ENCODE peak calls at places on chromosome 1, in ten cellular contexts. One of them, this sample, is unnamed.

GRCh38 chr1:203057831-203058673 is 27.8 kb downstream of the MYOG start:
- DNase-seq in iris pigment epithelial cell: no peak
- DNase-seq in tibial artery: no peak
- DNase-seq in astrocyte of the cerebellum: no peak
- DNase-seq in NCI-H748 treated with DMSO at 0.1 percent for 48 hours: no peak
- DNase-seq in GF-D8: no peak
- DNase-seq in SHP77: no peak
- DNase-seq in left colon: no peak
- DNase-seq in A549: no peak
- DNase-seq in HepG2: no peak
- DNase-seq in this sample: no peak

GRCh38 chr1:23555949-23556640 is 3.2 kb downstream of the ID3 start:
- DNase-seq in tibial artery: no peak
- DNase-seq in left colon: peak
- DNase-seq in SHP77: peak
- DNase-seq in iris pigment epithelial cell: peak
- DNase-seq in astrocyte of the cerebellum: peak
- DNase-seq in HepG2: peak
- DNase-seq in NCI-H748 treated with DMSO at 0.1 percent for 48 hours: no peak
- DNase-seq in A549: no peak
- DNase-seq in GF-D8: no peak
- DNase-seq in this sample: no peak

GRCh38 chr1:9473032-9473792 is 66.1 kb upstream of the SLC25A33 start:
- DNase-seq in GF-D8: no peak
- DNase-seq in left colon: peak
- DNase-seq in SHP77: peak
- DNase-seq in tibial artery: peak
- DNase-seq in iris pigment epithelial cell: peak
- DNase-seq in A549: peak
- DNase-seq in NCI-H748 treated with DMSO at 0.1 percent for 48 hours: peak
- DNase-seq in HepG2: no peak
- DNase-seq in astrocyte of the cerebellum: peak
- DNase-seq in this sample: no peak

GRCh38 chr1:1290238-1290731 is 10.0 kb downstream of the SCNN1D start:
- DNase-seq in left colon: peak
- DNase-seq in tibial artery: peak
- DNase-seq in A549: no peak
- DNase-seq in NCI-H748 treated with DMSO at 0.1 percent for 48 hours: peak
- DNase-seq in iris pigment epithelial cell: peak
- DNase-seq in astrocyte of the cerebellum: peak
- DNase-seq in HepG2: peak
- DNase-seq in SHP77: no peak
- DNase-seq in GF-D8: no peak
- DNase-seq in this sample: no peak

GRCh38 chr1:21289700-21290545 is at the start of gene ECE1:
- DNase-seq in HepG2: no peak
- DNase-seq in left colon: peak
- DNase-seq in SHP77: no peak
- DNase-seq in tibial artery: no peak
- DNase-seq in GF-D8: no peak
- DNase-seq in iris pigment epithelial cell: no peak
- DNase-seq in NCI-H748 treated with DMSO at 0.1 percent for 48 hours: no peak
- DNase-seq in astrocyte of the cerebellum: no peak
- DNase-seq in A549: peak
- DNase-seq in this sample: no peak

GRCh38 chr1:33219886-33220661 is 36.2 kb upstream of the ZNF362 start:
- DNase-seq in A549: peak
- DNase-seq in GF-D8: no peak
- DNase-seq in iris pigment epithelial cell: peak
- DNase-seq in SHP77: no peak
- DNase-seq in tibial artery: no peak
- DNase-seq in left colon: no peak
- DNase-seq in astrocyte of the cerebellum: no peak
- DNase-seq in NCI-H748 treated with DMSO at 0.1 percent for 48 hours: no peak
- DNase-seq in HepG2: no peak
- DNase-seq in this sample: no peak

GRCh38 chr1:87394462-87394861 is 65.8 kb downstream of the LMO4 start:
- DNase-seq in NCI-H748 treated with DMSO at 0.1 percent for 48 hours: no peak
- DNase-seq in left colon: no peak
- DNase-seq in GF-D8: no peak
- DNase-seq in A549: no peak
- DNase-seq in astrocyte of the cerebellum: no peak
- DNase-seq in iris pigment epithelial cell: no peak
- DNase-seq in SHP77: no peak
- DNase-seq in HepG2: no peak
- DNase-seq in tibial artery: no peak
- DNase-seq in this sample: no peak

GRCh38 chr1:223008808-223009207 is 134.2 kb downstream of the TLR5 start:
- DNase-seq in iris pigment epithelial cell: no peak
- DNase-seq in tibial artery: no peak
- DNase-seq in HepG2: no peak
- DNase-seq in NCI-H748 treated with DMSO at 0.1 percent for 48 hours: no peak
- DNase-seq in left colon: no peak
- DNase-seq in SHP77: no peak
- DNase-seq in A549: no peak
- DNase-seq in GF-D8: no peak
- DNase-seq in astrocyte of the cerebellum: no peak
- DNase-seq in this sample: no peak

GRCh38 chr1:184499626-184500025 is 112.8 kb downstream of the C1orf21 start:
- DNase-seq in tibial artery: no peak
- DNase-seq in SHP77: no peak
- DNase-seq in iris pigment epithelial cell: peak
- DNase-seq in HepG2: no peak
- DNase-seq in left colon: no peak
- DNase-seq in A549: no peak
- DNase-seq in astrocyte of the cerebellum: no peak
- DNase-seq in NCI-H748 treated with DMSO at 0.1 percent for 48 hours: no peak
- DNase-seq in GF-D8: no peak
- DNase-seq in this sample: no peak

GRCh38 chr1:236303675-236304074 is 21.9 kb upstream of the ERO1B start:
- DNase-seq in HepG2: no peak
- DNase-seq in GF-D8: no peak
- DNase-seq in A549: no peak
- DNase-seq in astrocyte of the cerebellum: no peak
- DNase-seq in tibial artery: no peak
- DNase-seq in SHP77: no peak
- DNase-seq in NCI-H748 treated with DMSO at 0.1 percent for 48 hours: no peak
- DNase-seq in iris pigment epithelial cell: no peak
- DNase-seq in left colon: no peak
- DNase-seq in this sample: no peak

GRCh38 chr1:211485480-211485857 is 6.5 kb downstream of the RD3 start:
- DNase-seq in NCI-H748 treated with DMSO at 0.1 percent for 48 hours: no peak
- DNase-seq in HepG2: no peak
- DNase-seq in A549: no peak
- DNase-seq in astrocyte of the cerebellum: no peak
- DNase-seq in iris pigment epithelial cell: no peak
- DNase-seq in left colon: no peak
- DNase-seq in GF-D8: no peak
- DNase-seq in SHP77: no peak
- DNase-seq in tibial artery: no peak
- DNase-seq in this sample: no peak

GRCh38 chr1:25021586-25022215 is 91.6 kb upstream of the RUNX3 start:
- DNase-seq in tibial artery: no peak
- DNase-seq in A549: no peak
- DNase-seq in iris pigment epithelial cell: no peak
- DNase-seq in NCI-H748 treated with DMSO at 0.1 percent for 48 hours: no peak
- DNase-seq in GF-D8: no peak
- DNase-seq in SHP77: no peak
- DNase-seq in HepG2: no peak
- DNase-seq in astrocyte of the cerebellum: no peak
- DNase-seq in left colon: no peak
- DNase-seq in this sample: no peak

GRCh38 chr1:178503849-178504248 is 7.1 kb upstream of the CLEC20A start:
- DNase-seq in iris pigment epithelial cell: no peak
- DNase-seq in SHP77: no peak
- DNase-seq in A549: no peak
- DNase-seq in tibial artery: peak
- DNase-seq in left colon: no peak
- DNase-seq in astrocyte of the cerebellum: no peak
- DNase-seq in NCI-H748 treated with DMSO at 0.1 percent for 48 hours: no peak
- DNase-seq in HepG2: no peak
- DNase-seq in GF-D8: no peak
- DNase-seq in this sample: no peak

GRCh38 chr1:236281286-236282158 is at the start of gene ERO1B:
- DNase-seq in left colon: peak
- DNase-seq in astrocyte of the cerebellum: peak
- DNase-seq in A549: peak
- DNase-seq in SHP77: peak
- DNase-seq in iris pigment epithelial cell: peak
- DNase-seq in GF-D8: peak
- DNase-seq in HepG2: peak
- DNase-seq in tibial artery: peak
- DNase-seq in NCI-H748 treated with DMSO at 0.1 percent for 48 hours: peak
- DNase-seq in this sample: peak

GRCh38 chr1:233294991-233295774 is at the start of gene PCNX2:
- DNase-seq in tibial artery: peak
- DNase-seq in iris pigment epithelial cell: peak
- DNase-seq in SHP77: peak
- DNase-seq in NCI-H748 treated with DMSO at 0.1 percent for 48 hours: peak
- DNase-seq in GF-D8: no peak
- DNase-seq in left colon: peak
- DNase-seq in astrocyte of the cerebellum: peak
- DNase-seq in A549: peak
- DNase-seq in HepG2: no peak
- DNase-seq in this sample: no peak

GRCh38 chr1:61090546-61090945 is 8.2 kb downstream of the NFIA start:
- DNase-seq in left colon: no peak
- DNase-seq in HepG2: no peak
- DNase-seq in NCI-H748 treated with DMSO at 0.1 percent for 48 hours: no peak
- DNase-seq in A549: no peak
- DNase-seq in SHP77: no peak
- DNase-seq in GF-D8: no peak
- DNase-seq in tibial artery: no peak
- DNase-seq in iris pigment epithelial cell: no peak
- DNase-seq in astrocyte of the cerebellum: no peak
- DNase-seq in this sample: no peak

GRCh38 chr1:11795238-11795890 is 10.4 kb downstream of the MTHFR start:
- DNase-seq in SHP77: no peak
- DNase-seq in tibial artery: no peak
- DNase-seq in iris pigment epithelial cell: no peak
- DNase-seq in left colon: no peak
- DNase-seq in GF-D8: no peak
- DNase-seq in NCI-H748 treated with DMSO at 0.1 percent for 48 hours: no peak
- DNase-seq in astrocyte of the cerebellum: no peak
- DNase-seq in HepG2: no peak
- DNase-seq in A549: no peak
- DNase-seq in this sample: no peak

GRCh38 chr1:208223136-208223535 is 21.0 kb downstream of the PLXNA2 start:
- DNase-seq in GF-D8: no peak
- DNase-seq in NCI-H748 treated with DMSO at 0.1 percent for 48 hours: no peak
- DNase-seq in tibial artery: no peak
- DNase-seq in A549: no peak
- DNase-seq in left colon: no peak
- DNase-seq in iris pigment epithelial cell: peak
- DNase-seq in HepG2: no peak
- DNase-seq in astrocyte of the cerebellum: no peak
- DNase-seq in SHP77: no peak
- DNase-seq in this sample: no peak

GRCh38 chr1:9249534-9250335 is 15.2 kb downstream of the H6PD start:
- DNase-seq in left colon: no peak
- DNase-seq in NCI-H748 treated with DMSO at 0.1 percent for 48 hours: no peak
- DNase-seq in SHP77: peak
- DNase-seq in tibial artery: peak
- DNase-seq in A549: peak
- DNase-seq in HepG2: peak
- DNase-seq in iris pigment epithelial cell: peak
- DNase-seq in astrocyte of the cerebellum: no peak
- DNase-seq in GF-D8: no peak
- DNase-seq in this sample: no peak

GRCh38 chr1:155136728-155137127 is 1.1 kb downstream of the SLC50A1 start:
- DNase-seq in tibial artery: no peak
- DNase-seq in NCI-H748 treated with DMSO at 0.1 percent for 48 hours: no peak
- DNase-seq in GF-D8: peak
- DNase-seq in HepG2: no peak
- DNase-seq in iris pigment epithelial cell: no peak
- DNase-seq in left colon: peak
- DNase-seq in A549: no peak
- DNase-seq in SHP77: no peak
- DNase-seq in astrocyte of the cerebellum: no peak
- DNase-seq in this sample: no peak

GRCh38 chr1:53362851-53363642 is 35.2 kb upstream of the LRP8 start:
- DNase-seq in A549: no peak
- DNase-seq in tibial artery: peak
- DNase-seq in GF-D8: no peak
- DNase-seq in NCI-H748 treated with DMSO at 0.1 percent for 48 hours: no peak
- DNase-seq in HepG2: peak
- DNase-seq in iris pigment epithelial cell: no peak
- DNase-seq in SHP77: peak
- DNase-seq in astrocyte of the cerebellum: no peak
- DNase-seq in left colon: no peak
- DNase-seq in this sample: no peak

GRCh38 chr1:208267896-208268295 is 23.7 kb upstream of the PLXNA2 start:
- DNase-seq in SHP77: no peak
- DNase-seq in tibial artery: no peak
- DNase-seq in GF-D8: no peak
- DNase-seq in NCI-H748 treated with DMSO at 0.1 percent for 48 hours: no peak
- DNase-seq in iris pigment epithelial cell: no peak
- DNase-seq in A549: no peak
- DNase-seq in left colon: no peak
- DNase-seq in HepG2: no peak
- DNase-seq in astrocyte of the cerebellum: no peak
- DNase-seq in this sample: no peak

GRCh38 chr1:59229138-59229537 is 67.8 kb upstream of the FGGY start:
- DNase-seq in HepG2: no peak
- DNase-seq in GF-D8: no peak
- DNase-seq in NCI-H748 treated with DMSO at 0.1 percent for 48 hours: no peak
- DNase-seq in tibial artery: no peak
- DNase-seq in left colon: no peak
- DNase-seq in SHP77: no peak
- DNase-seq in A549: no peak
- DNase-seq in iris pigment epithelial cell: peak
- DNase-seq in astrocyte of the cerebellum: no peak
- DNase-seq in this sample: no peak

GRCh38 chr1:234260578-234260977 is 112.7 kb upstream of the COA6 start:
- DNase-seq in iris pigment epithelial cell: peak
- DNase-seq in tibial artery: no peak
- DNase-seq in SHP77: no peak
- DNase-seq in left colon: no peak
- DNase-seq in astrocyte of the cerebellum: no peak
- DNase-seq in NCI-H748 treated with DMSO at 0.1 percent for 48 hours: no peak
- DNase-seq in A549: no peak
- DNase-seq in GF-D8: no peak
- DNase-seq in HepG2: no peak
- DNase-seq in this sample: no peak

This sample was measured in amygdala.